ENCODE peak calls at places on chromosomes 11 and 22, in four cellular contexts. S, L, M and X are unnamed samples.

GRCh38 chr11:1218256-1218787 is 4.5 kb upstream of the MUC5B start:
- DNase-seq in S (no peak), M (no peak), L (no peak), X (no peak)

GRCh38 chr11:68979931-68980775 is 633 bp downstream of the MRGPRD start:
- DNase-seq in L (no peak), S (no peak), M (no peak), X (no peak)

GRCh38 chr22:46578824-46579561 is 41.2 kb upstream of the GRAMD4 start:
- DNase-seq in S (no peak), M (no peak), L (no peak), X (no peak)

GRCh38 chr11:61897387-61898246 is 6.3 kb upstream of the FADS3 start:
- DNase-seq in S (peak; percentile 67), M (peak; percentile 85), L (peak; percentile 69), X (peak; percentile 73)

GRCh38 chr11:567629-568258 is 7.0 kb downstream of the RASSF7 start:
- DNase-seq in M (no peak), S (no peak), L (no peak), X (no peak)

GRCh38 chr11:23201936-23202522 is 341.8 kb upstream of the CCDC179 start:
- DNase-seq in S (no peak), M (no peak), L (no peak), X (no peak)

GRCh38 chr11:134658481-134659080 is 246.5 kb upstream of the B3GAT1 start:
- DNase-seq in L (no peak), M (no peak), S (no peak), X (no peak)

GRCh38 chr11:92941676-92942571 is 27.5 kb upstream of the MTNR1B start:
- DNase-seq in S (no peak), M (peak; percentile 13), L (peak; percentile 5), X (peak; percentile 6)

GRCh38 chr11:134393638-134394037 is 18.4 kb downstream of the B3GAT1 start:
- DNase-seq in L (no peak), S (no peak), M (no peak), X (no peak)

GRCh38 chr11:57318178-57318577 is 6.6 kb downstream of the TNKS1BP1 start:
- DNase-seq in M (no peak), L (no peak), S (no peak), X (no peak)

GRCh38 chr22:47422736-47423135 is 660.3 kb downstream of the TBC1D22A start:
- DNase-seq in S (no peak), M (no peak), L (no peak), X (no peak)